ENCODE peak calls at places on chromosomes 12 and 14, in eight cellular contexts. H is HFFc6; O is right lobe of liver; Q is activated T-helper 1 cell treated with anti-CD3 and anti-CD28 coated beads, Interleukin-12 subunit alpha, Interleukin-12 subunit beta, Interleukin-2, Interleukin-4 antibody, amounts not matched to agents 30 ng/mL and 10 ng/mL and 1 ng/mL, durations not matched to agents 14 hours and 24 hours and 36 hours; C is ecto neural progenitor cell; M is mesothelial cell of epicardium; E is ovary; Y is NCI-H2107. N is an unnamed sample.
A peak's percentile ranks its signal among the peaks of the same experiment; 100 is the strongest.

GRCh38 chr14:61461808-61462275 is 140.5 kb downstream of the PRKCH start:
- DNase-seq in H (peak; percentile 76), O (peak; percentile 33), Q (no peak), C (no peak), M (no peak), E (no peak), Y (peak; percentile 76), N (peak; percentile 57)

GRCh38 chr14:89344871-89345270 is 72.2 kb downstream of the FOXN3 start:
- DNase-seq in H (no peak), O (no peak), Q (no peak), C (no peak), M (no peak), E (no peak), Y (no peak), N (no peak)

GRCh38 chr12:104751024-104751570 is 207.0 kb downstream of the SLC41A2 start:
- DNase-seq in H (no peak), O (no peak), Q (no peak), C (peak; percentile 43), M (no peak), E (no peak), Y (peak; percentile 63), N (no peak)

GRCh38 chr12:125434936-125435443 is 369.8 kb downstream of the AACS start:
- DNase-seq in H (no peak), O (no peak), Q (no peak), C (no peak), M (no peak), E (no peak), Y (no peak), N (no peak)

GRCh38 chr14:95222870-95223398 is 65.6 kb upstream of the DICER1 start:
- DNase-seq in H (no peak), O (peak; percentile 90), Q (no peak), C (no peak), M (no peak), E (no peak), Y (no peak), N (no peak)

GRCh38 chr12:64544796-64545382 is 65.4 kb upstream of the RASSF3 start:
- DNase-seq in H (no peak), O (no peak), Q (no peak), C (no peak), M (no peak), E (no peak), Y (peak; percentile 36), N (no peak)

GRCh38 chr14:61519735-61520134 is 175.6 kb upstream of the HIF1A start:
- DNase-seq in H (no peak), O (no peak), Q (no peak), C (no peak), M (no peak), E (no peak), Y (no peak), N (no peak)

GRCh38 chr14:41285193-41285748 is 321.4 kb upstream of the LRFN5 start:
- DNase-seq in H (no peak), O (peak; percentile 44), Q (no peak), C (peak; percentile 54), M (peak; percentile 44), E (no peak), Y (peak; percentile 7), N (no peak)

GRCh38 chr14:92880851-92881250 is 42.1 kb upstream of the CHGA start:
- DNase-seq in H (peak; percentile 19), O (peak; percentile 75), Q (no peak), C (no peak), M (no peak), E (no peak), Y (peak; percentile 53), N (no peak)

GRCh38 chr14:64879635-64880381 is at the start of gene SPTB:
- DNase-seq in H (no peak), O (peak; percentile 64), Q (peak; percentile 22), C (peak; percentile 76), M (peak; percentile 71), E (peak; percentile 30), Y (peak; percentile 82), N (no peak)